ENCODE peak calls at places on chromosome 19, in five cellular contexts. M is ovary, B is HepG2, A is upper lobe of left lung, Z is A549. W is an unnamed sample.

GRCh38 chr19:46426506-46427162 is 2.1 kb downstream of the PNMA8C start:
- DNase-seq in B (peak; percentile 71), M (peak; percentile 85), Z (peak; percentile 95), A (peak; percentile 70), W (no peak)

GRCh38 chr19:10043286-10043927 is 30.1 kb downstream of the RDH8 start:
- DNase-seq in M (no peak), B (no peak), A (no peak), Z (no peak), W (no peak)

GRCh38 chr19:18183529-18183928 is 9.5 kb upstream of the MPV17L2 start:
- DNase-seq in Z (no peak), A (no peak), M (no peak), B (no peak), W (no peak)

GRCh38 chr19:38564981-38565685 is 52.6 kb downstream of the MAP4K1 start:
- DNase-seq in Z (no peak), M (no peak), B (no peak), A (no peak), W (no peak)

GRCh38 chr19:29278716-29279115 is 65.8 kb upstream of the UQCRFS1 start:
- DNase-seq in A (no peak), M (no peak), Z (no peak), B (no peak), W (no peak)

GRCh38 chr19:10007366-10007765 is 2.9 kb downstream of the COL5A3 start:
- DNase-seq in B (no peak), Z (no peak), M (peak; percentile 48), A (no peak), W (no peak)

GRCh38 chr19:16572332-16573211 is at the start of gene SLC35E1:
- DNase-seq in M (peak; percentile 93), B (peak; percentile 96), Z (peak; percentile 95), A (peak; percentile 97), W (peak; percentile 97)

GRCh38 chr19:9847087-9847671 is 12.1 kb downstream of the PIN1 start:
- DNase-seq in B (peak; percentile 23), Z (peak; percentile 66), M (peak; percentile 39), A (no peak), W (no peak)

DNA sequence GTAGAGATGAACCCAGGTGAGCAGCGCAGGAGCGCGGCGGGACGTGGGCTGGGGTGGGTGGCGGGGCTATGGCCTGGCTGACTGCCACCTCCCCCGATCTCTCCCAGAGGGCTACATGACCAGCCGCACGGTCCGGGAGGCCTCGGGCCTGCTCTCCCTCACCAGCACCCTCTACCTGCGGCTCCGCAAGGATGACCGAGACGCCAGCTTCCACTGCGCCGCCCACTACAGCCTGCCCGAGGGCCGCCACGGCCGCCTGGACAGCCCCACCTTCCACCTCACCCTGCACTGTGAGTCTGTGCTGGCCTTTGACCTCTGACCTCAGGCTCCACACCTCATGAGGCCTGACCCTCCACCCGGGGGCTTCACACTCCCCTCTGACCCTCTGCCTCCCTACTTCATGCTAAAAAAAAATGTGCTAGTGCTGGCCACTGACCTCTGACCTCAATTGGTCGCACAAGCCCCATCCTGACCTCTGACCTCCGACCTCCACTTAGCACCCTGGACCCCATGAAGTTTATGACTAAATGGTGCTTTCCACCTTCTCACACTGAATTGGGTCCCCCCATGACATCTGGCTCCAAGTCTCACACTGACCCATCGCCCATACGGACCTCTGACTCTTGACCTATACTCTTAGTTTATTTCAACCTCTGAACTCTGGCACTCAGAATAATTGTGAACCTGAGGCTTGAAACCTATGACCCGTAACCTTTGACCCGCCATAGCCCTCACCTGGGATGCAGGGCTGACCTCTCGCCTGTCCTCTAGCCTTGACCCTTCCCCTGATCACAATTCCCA is 4.6 kb downstream of the BCAM start:
- DNase-seq in Z (no peak), B (no peak), M (no peak), A (no peak), W (no peak)
- TF ChIP-seq CTCF in Z (no peak), B (no peak), M (no peak), A (no peak), W (no peak)

GRCh38 chr19:2477141-2477710 is 1.3 kb downstream of the GADD45B start:
- DNase-seq in A (peak; percentile 51), B (no peak), Z (no peak), M (peak; percentile 50), W (no peak)

GRCh38 chr19:2475018-2475701 is 767 bp upstream of the GADD45B start:
- DNase-seq in M (peak; percentile 64), Z (no peak), B (no peak), A (peak; percentile 67), W (no peak)

GRCh38 chr19:2476451-2477140 is 669 bp downstream of the GADD45B start:
- DNase-seq in A (peak; percentile 51), Z (no peak), M (peak; percentile 62), B (no peak), W (no peak)

GRCh38 chr19:2474232-2475017 is 1.5 kb upstream of the GADD45B start:
- DNase-seq in M (peak; percentile 87), Z (peak; percentile 62), B (peak; percentile 76), A (peak; percentile 86), W (peak; percentile 92)

GRCh38 chr19:2475702-2476450 is at the start of gene GADD45B:
- DNase-seq in B (peak; percentile 93), Z (peak; percentile 94), A (peak; percentile 97), M (peak; percentile 99), W (peak; percentile 99)
- TF ChIP-seq EP300 in B (no peak), Z (no peak), A (peak; percentile 47), M (peak; percentile 86), W (no peak)

GRCh38 chr19:288911-289310 is 2.3 kb downstream of the PLPP2 start:
- DNase-seq in M (no peak), B (no peak), Z (no peak), A (no peak), W (no peak)

GRCh38 chr19:291561-292280 is 518 bp upstream of the PLPP2 start:
- DNase-seq in Z (no peak), B (no peak), M (no peak), A (no peak), W (peak; percentile 70)

GRCh38 chr19:292281-292884 is 1.2 kb upstream of the PLPP2 start:
- DNase-seq in B (no peak), A (no peak), Z (no peak), M (no peak), W (peak; percentile 62)

GRCh38 chr19:289651-290538 is 1.3 kb downstream of the PLPP2 start:
- DNase-seq in M (no peak), Z (peak; percentile 83), B (peak; percentile 42), A (peak; percentile 66), W (no peak)

DNA sequence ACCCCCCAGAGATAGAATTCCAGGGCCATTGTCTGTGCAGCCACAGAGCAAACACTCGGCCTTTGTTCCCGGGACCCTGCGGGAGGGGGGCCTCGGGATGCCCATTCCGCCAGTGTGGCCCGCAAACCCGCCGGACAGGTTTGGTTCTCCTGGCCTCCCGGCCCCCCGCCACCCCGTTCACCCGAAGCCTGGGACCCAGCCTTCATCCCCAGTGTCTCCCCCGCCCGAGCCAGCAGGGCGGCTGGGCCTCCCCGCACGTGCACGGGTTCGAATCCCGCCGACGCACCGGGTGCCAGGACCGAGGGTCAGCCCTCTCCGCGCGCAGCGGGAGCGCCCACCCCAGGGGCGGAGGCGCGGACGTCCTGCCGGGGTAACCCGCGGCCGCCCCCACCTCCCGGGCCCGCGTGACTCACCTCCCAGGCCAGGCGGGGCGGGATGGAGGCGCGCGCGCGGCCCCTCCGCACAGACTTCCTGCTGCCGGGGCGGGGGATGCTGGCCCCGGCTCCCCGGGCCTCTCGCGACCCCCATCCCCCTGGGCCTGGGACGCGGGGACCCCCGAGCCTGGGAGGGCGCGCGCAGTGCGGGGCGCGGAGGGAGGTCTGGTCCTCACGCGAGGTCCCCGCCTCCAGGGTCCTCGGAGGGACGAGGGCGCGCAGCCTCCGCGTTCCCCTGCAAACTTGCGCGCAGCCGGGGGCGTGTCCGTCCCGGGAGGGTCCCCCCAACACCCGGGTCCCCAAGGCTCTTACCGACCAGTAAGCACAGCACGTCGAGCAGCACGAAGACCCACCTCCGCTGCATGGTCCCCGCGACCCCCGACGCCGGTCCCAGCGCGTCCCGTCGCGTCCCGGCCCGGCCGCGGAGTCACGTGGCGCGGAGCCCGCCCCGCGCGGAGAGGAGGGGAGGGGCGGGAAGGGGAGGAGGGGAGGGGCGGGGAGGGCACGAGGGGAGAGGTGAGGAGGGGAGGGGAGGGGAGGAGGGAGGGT is at the start of gene PLPP2:
- DNase-seq in Z (peak; percentile 40), A (peak; percentile 66), B (no peak), M (peak; percentile 52), W (no peak)
- TF ChIP-seq POLR2A in Z (peak; percentile 33), A (no peak), B (no peak), M (no peak), W (no peak)

DNA sequence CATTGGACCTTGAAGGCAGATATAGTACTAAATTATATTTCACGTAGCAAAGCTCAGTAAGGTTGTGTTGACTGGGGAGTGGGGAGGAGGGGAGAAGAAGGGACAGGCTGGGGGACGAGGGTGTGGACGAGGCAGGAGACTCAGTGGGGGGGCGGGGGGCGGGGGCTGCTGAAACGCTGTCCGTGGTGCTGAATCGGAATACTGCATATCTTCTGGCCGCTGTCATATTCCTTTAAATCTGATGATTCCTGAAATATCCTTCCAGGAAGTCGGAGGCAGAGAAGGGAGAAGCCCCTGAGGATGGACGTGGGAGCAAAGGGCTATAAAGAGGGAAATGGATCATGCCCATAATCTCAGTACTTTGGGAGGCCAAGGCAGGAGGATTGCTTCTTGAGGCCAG is 34.7 kb upstream of the CASP14 start:
- DNase-seq in A (no peak), Z (no peak), B (no peak), M (no peak), W (no peak)
- TF ChIP-seq CTCF in A (no peak), Z (no peak), B (no peak), M (no peak), W (no peak)

GRCh38 chr19:47779524-47780214 is 1.2 kb downstream of the SELENOW start:
- DNase-seq in Z (no peak), A (peak; percentile 69), M (peak; percentile 52), B (no peak), W (no peak)
- TF ChIP-seq EP300 in Z (no peak), A (no peak), M (no peak), B (no peak), W (no peak)

GRCh38 chr19:54136864-54137113 is 773 bp upstream of the CNOT3 start:
- DNase-seq in M (no peak), B (no peak), A (no peak), Z (no peak), W (no peak)

GRCh38 chr19:54136086-54136863 is 1.3 kb upstream of the CNOT3 start:
- DNase-seq in Z (no peak), A (no peak), M (no peak), B (no peak), W (no peak)

GRCh38 chr19:54137114-54137912 is at the start of gene CNOT3:
- DNase-seq in B (peak; percentile 100), A (peak; percentile 100), M (peak; percentile 99), Z (peak; percentile 100), W (peak; percentile 100)

GRCh38 chr19:54138777-54139256 is 1.3 kb downstream of the CNOT3 start:
- DNase-seq in B (no peak), M (no peak), Z (no peak), A (no peak), W (no peak)

GRCh38 chr19:54137913-54138776 is 583 bp downstream of the CNOT3 start:
- DNase-seq in M (no peak), B (no peak), A (no peak), Z (no peak), W (no peak)
- TF ChIP-seq POLR2A in M (no peak), B (no peak), A (no peak), Z (no peak), W (no peak)